ENCODE peak calls at places on chromosomes 12 and 14, in eight cellular contexts. One of them, this sample, is unnamed.
A peak's percentile ranks its signal among the peaks of the same experiment; 100 is the strongest.

GRCh38 chr12:124738636-124739467 is 124.8 kb downstream of the SCARB1 start:
- DNase-seq in pancreas: no peak
- DNase-seq in Peyer's patch: no peak
- DNase-seq in IMR-90: peak; percentile 82
- DNase-seq in naive thymus-derived CD4-positive, alpha-beta T cell: no peak
- DNase-seq in heart right ventricle: no peak
- DNase-seq in A549: no peak
- DNase-seq in right lobe of liver: no peak
- DNase-seq in this sample: no peak

GRCh38 chr14:57865066-57865449 is 834 bp downstream of the SLC35F4 start:
- DNase-seq in IMR-90: no peak
- DNase-seq in heart right ventricle: no peak
- DNase-seq in A549: no peak
- DNase-seq in pancreas: no peak
- DNase-seq in naive thymus-derived CD4-positive, alpha-beta T cell: no peak
- DNase-seq in Peyer's patch: no peak
- DNase-seq in right lobe of liver: no peak
- DNase-seq in this sample: no peak

GRCh38 chr12:128969480-128970055 is 116.3 kb downstream of the GLT1D1 start:
- DNase-seq in A549: peak; percentile 10
- DNase-seq in Peyer's patch: no peak
- DNase-seq in right lobe of liver: peak; percentile 70
- DNase-seq in IMR-90: no peak
- DNase-seq in heart right ventricle: no peak
- DNase-seq in naive thymus-derived CD4-positive, alpha-beta T cell: no peak
- DNase-seq in pancreas: peak; percentile 72
- DNase-seq in this sample: no peak

GRCh38 chr14:74356892-74357575 is 8.8 kb downstream of the VRTN start:
- DNase-seq in right lobe of liver: no peak
- DNase-seq in IMR-90: no peak
- DNase-seq in pancreas: no peak
- DNase-seq in naive thymus-derived CD4-positive, alpha-beta T cell: no peak
- DNase-seq in heart right ventricle: no peak
- DNase-seq in A549: no peak
- DNase-seq in Peyer's patch: no peak
- DNase-seq in this sample: no peak

GRCh38 chr12:76919388-76920181 is 40.8 kb upstream of the CSRP2 start:
- DNase-seq in right lobe of liver: no peak
- DNase-seq in naive thymus-derived CD4-positive, alpha-beta T cell: no peak
- DNase-seq in pancreas: no peak
- DNase-seq in IMR-90: no peak
- DNase-seq in A549: no peak
- DNase-seq in heart right ventricle: no peak
- DNase-seq in Peyer's patch: no peak
- DNase-seq in this sample: no peak

GRCh38 chr14:71117839-71118743 is 210.8 kb downstream of the PCNX1 start:
- DNase-seq in naive thymus-derived CD4-positive, alpha-beta T cell: no peak
- DNase-seq in heart right ventricle: no peak
- DNase-seq in IMR-90: peak; percentile 78
- DNase-seq in right lobe of liver: peak; percentile 60
- DNase-seq in Peyer's patch: no peak
- DNase-seq in pancreas: no peak
- DNase-seq in A549: no peak
- DNase-seq in this sample: no peak

GRCh38 chr14:27484633-27485032 is 886.8 kb upstream of the NOVA1 start:
- DNase-seq in pancreas: no peak
- DNase-seq in heart right ventricle: no peak
- DNase-seq in right lobe of liver: no peak
- DNase-seq in naive thymus-derived CD4-positive, alpha-beta T cell: no peak
- DNase-seq in IMR-90: no peak
- DNase-seq in A549: no peak
- DNase-seq in Peyer's patch: no peak
- DNase-seq in this sample: no peak

GRCh38 chr14:31068235-31068634 is 42.1 kb upstream of the STRN3 start:
- DNase-seq in A549: no peak
- DNase-seq in heart right ventricle: no peak
- DNase-seq in right lobe of liver: no peak
- DNase-seq in Peyer's patch: no peak
- DNase-seq in IMR-90: no peak
- DNase-seq in pancreas: no peak
- DNase-seq in naive thymus-derived CD4-positive, alpha-beta T cell: no peak
- DNase-seq in this sample: no peak

GRCh38 chr12:118052324-118053070 is 8.5 kb downstream of the WSB2 start:
- DNase-seq in pancreas: peak; percentile 81
- DNase-seq in IMR-90: peak; percentile 95
- DNase-seq in Peyer's patch: peak; percentile 78
- DNase-seq in naive thymus-derived CD4-positive, alpha-beta T cell: no peak
- DNase-seq in heart right ventricle: peak; percentile 62
- DNase-seq in A549: peak; percentile 98
- DNase-seq in right lobe of liver: peak; percentile 93
- DNase-seq in this sample: peak; percentile 68

GRCh38 chr12:120230326-120230973 is 29.5 kb upstream of the RPLP0 start:
- DNase-seq in pancreas: no peak
- DNase-seq in naive thymus-derived CD4-positive, alpha-beta T cell: no peak
- DNase-seq in heart right ventricle: peak; percentile 64
- DNase-seq in right lobe of liver: no peak
- DNase-seq in IMR-90: peak; percentile 98
- DNase-seq in Peyer's patch: peak; percentile 53
- DNase-seq in A549: peak; percentile 96
- DNase-seq in this sample: peak; percentile 52

GRCh38 chr12:49330631-49331359 is 6.2 kb downstream of the C1QL4 start:
- DNase-seq in pancreas: no peak
- DNase-seq in naive thymus-derived CD4-positive, alpha-beta T cell: no peak
- DNase-seq in Peyer's patch: no peak
- DNase-seq in IMR-90: no peak
- DNase-seq in right lobe of liver: peak; percentile 37
- DNase-seq in A549: no peak
- DNase-seq in heart right ventricle: no peak
- DNase-seq in this sample: no peak

GRCh38 chr12:89040146-89040964 is 311.9 kb downstream of the DUSP6 start:
- DNase-seq in Peyer's patch: no peak
- DNase-seq in pancreas: no peak
- DNase-seq in A549: no peak
- DNase-seq in right lobe of liver: no peak
- DNase-seq in IMR-90: peak; percentile 44
- DNase-seq in naive thymus-derived CD4-positive, alpha-beta T cell: peak; percentile 27
- DNase-seq in heart right ventricle: no peak
- DNase-seq in this sample: peak; percentile 46

GRCh38 chr14:45287609-45288008 is 34.6 kb upstream of the MIS18BP1 start:
- DNase-seq in pancreas: no peak
- DNase-seq in IMR-90: no peak
- DNase-seq in naive thymus-derived CD4-positive, alpha-beta T cell: no peak
- DNase-seq in A549: no peak
- DNase-seq in right lobe of liver: no peak
- DNase-seq in heart right ventricle: no peak
- DNase-seq in Peyer's patch: no peak
- DNase-seq in this sample: no peak

GRCh38 chr12:5473076-5473475 is 41.2 kb downstream of the NTF3 start:
- DNase-seq in IMR-90: peak; percentile 61
- DNase-seq in Peyer's patch: no peak
- DNase-seq in pancreas: no peak
- DNase-seq in heart right ventricle: no peak
- DNase-seq in naive thymus-derived CD4-positive, alpha-beta T cell: no peak
- DNase-seq in right lobe of liver: no peak
- DNase-seq in A549: no peak
- DNase-seq in this sample: no peak

GRCh38 chr14:87916103-87916885 is 76.7 kb downstream of the GALC start:
- DNase-seq in right lobe of liver: no peak
- DNase-seq in IMR-90: no peak
- DNase-seq in pancreas: peak; percentile 46
- DNase-seq in Peyer's patch: no peak
- DNase-seq in heart right ventricle: no peak
- DNase-seq in naive thymus-derived CD4-positive, alpha-beta T cell: no peak
- DNase-seq in A549: no peak
- DNase-seq in this sample: no peak

GRCh38 chr14:74619672-74620131 is 7.7 kb upstream of the LTBP2 start:
- DNase-seq in Peyer's patch: peak; percentile 57
- DNase-seq in A549: peak; percentile 51
- DNase-seq in heart right ventricle: peak; percentile 78
- DNase-seq in pancreas: no peak
- DNase-seq in IMR-90: peak; percentile 98
- DNase-seq in right lobe of liver: no peak
- DNase-seq in naive thymus-derived CD4-positive, alpha-beta T cell: no peak
- DNase-seq in this sample: peak; percentile 58

GRCh38 chr14:23950411-23951135 is 3.0 kb upstream of the DHRS4 start:
- DNase-seq in A549: no peak
- DNase-seq in Peyer's patch: no peak
- DNase-seq in naive thymus-derived CD4-positive, alpha-beta T cell: no peak
- DNase-seq in heart right ventricle: no peak
- DNase-seq in IMR-90: no peak
- DNase-seq in right lobe of liver: peak; percentile 60
- DNase-seq in pancreas: no peak
- DNase-seq in this sample: no peak

GRCh38 chr12:98253207-98253606 is 262.2 kb upstream of the TMPO start:
- DNase-seq in naive thymus-derived CD4-positive, alpha-beta T cell: no peak
- DNase-seq in right lobe of liver: no peak
- DNase-seq in Peyer's patch: no peak
- DNase-seq in pancreas: no peak
- DNase-seq in A549: no peak
- DNase-seq in IMR-90: no peak
- DNase-seq in heart right ventricle: no peak
- DNase-seq in this sample: no peak

GRCh38 chr14:28755198-28755794 is 11.3 kb upstream of the FOXG1 start:
- DNase-seq in pancreas: no peak
- DNase-seq in right lobe of liver: no peak
- DNase-seq in naive thymus-derived CD4-positive, alpha-beta T cell: no peak
- DNase-seq in IMR-90: no peak
- DNase-seq in heart right ventricle: no peak
- DNase-seq in A549: no peak
- DNase-seq in Peyer's patch: no peak
- DNase-seq in this sample: no peak
- H3K4me1 ChIP-seq in pancreas: no peaks in the 10 kb centered on the region
- H3K4me1 ChIP-seq in right lobe of liver: no peaks in the 10 kb centered on the region
- H3K4me1 ChIP-seq in naive thymus-derived CD4-positive, alpha-beta T cell: no peaks in the 10 kb centered on the region
- H3K4me1 ChIP-seq in IMR-90: no peaks in the 10 kb centered on the region
- H3K4me1 ChIP-seq in heart right ventricle: no peaks in the 10 kb centered on the region
- H3K4me1 ChIP-seq in A549: no peaks in the 10 kb centered on the region
- H3K4me1 ChIP-seq in Peyer's patch: no peaks in the 10 kb centered on the region
- H3K4me1 ChIP-seq in this sample: no peaks in the 10 kb centered on the region

DNA sequence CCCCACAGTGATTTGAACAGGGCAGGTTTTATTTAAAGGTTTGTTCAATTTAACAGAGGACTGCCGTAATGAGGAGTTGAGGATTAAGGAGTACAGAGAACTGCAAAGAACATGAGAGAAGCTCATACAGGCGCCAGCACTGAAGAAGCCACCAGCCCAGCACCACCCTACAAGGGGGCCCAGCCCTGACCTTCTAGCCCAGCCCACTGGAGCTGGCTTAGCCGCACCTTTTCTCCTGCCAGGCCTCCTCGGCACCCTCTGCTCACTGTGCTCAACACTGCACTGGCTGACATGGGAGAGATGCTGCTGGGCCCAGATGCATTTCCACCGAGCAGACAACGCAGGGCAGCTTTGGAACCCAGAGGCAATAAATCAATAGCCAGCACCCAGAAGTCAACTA is 36.5 kb upstream of the SFSWAP start:
- DNase-seq in right lobe of liver: no peak
- DNase-seq in A549: no peak
- DNase-seq in Peyer's patch: peak; percentile 10
- DNase-seq in heart right ventricle: no peak
- DNase-seq in naive thymus-derived CD4-positive, alpha-beta T cell: no peak
- DNase-seq in IMR-90: no peak
- DNase-seq in pancreas: no peak
- DNase-seq in this sample: no peak
- H3K4me3 ChIP-seq in right lobe of liver: no peak overlapping the region
- H3K4me3 ChIP-seq in A549: no peak overlapping the region
- H3K4me3 ChIP-seq in Peyer's patch: no peak overlapping the region
- H3K4me3 ChIP-seq in heart right ventricle: no peak overlapping the region
- H3K4me3 ChIP-seq in naive thymus-derived CD4-positive, alpha-beta T cell: no peak overlapping the region
- H3K4me3 ChIP-seq in IMR-90: no peak overlapping the region
- H3K4me3 ChIP-seq in pancreas: no peak overlapping the region
- H3K4me3 ChIP-seq in this sample: no peak overlapping the region

GRCh38 chr14:92578511-92578910 is 64.9 kb downstream of the RIN3 start:
- DNase-seq in Peyer's patch: no peak
- DNase-seq in right lobe of liver: no peak
- DNase-seq in pancreas: no peak
- DNase-seq in heart right ventricle: no peak
- DNase-seq in IMR-90: peak; percentile 72
- DNase-seq in naive thymus-derived CD4-positive, alpha-beta T cell: no peak
- DNase-seq in A549: no peak
- DNase-seq in this sample: no peak

GRCh38 chr14:92579244-92579643 is 65.7 kb downstream of the RIN3 start:
- DNase-seq in Peyer's patch: no peak
- DNase-seq in pancreas: no peak
- DNase-seq in naive thymus-derived CD4-positive, alpha-beta T cell: no peak
- DNase-seq in A549: no peak
- DNase-seq in right lobe of liver: no peak
- DNase-seq in IMR-90: peak; percentile 89
- DNase-seq in heart right ventricle: no peak
- DNase-seq in this sample: no peak

GRCh38 chr14:92582706-92583452 is 69.3 kb downstream of the RIN3 start:
- DNase-seq in pancreas: no peak
- DNase-seq in heart right ventricle: no peak
- DNase-seq in Peyer's patch: no peak
- DNase-seq in right lobe of liver: no peak
- DNase-seq in naive thymus-derived CD4-positive, alpha-beta T cell: no peak
- DNase-seq in A549: no peak
- DNase-seq in IMR-90: no peak
- DNase-seq in this sample: no peak

GRCh38 chr14:92581966-92582566 is 68.5 kb downstream of the RIN3 start:
- DNase-seq in A549: no peak
- DNase-seq in naive thymus-derived CD4-positive, alpha-beta T cell: no peak
- DNase-seq in Peyer's patch: no peak
- DNase-seq in right lobe of liver: no peak
- DNase-seq in IMR-90: no peak
- DNase-seq in heart right ventricle: no peak
- DNase-seq in pancreas: no peak
- DNase-seq in this sample: no peak

GRCh38 chr14:92581206-92581605 is 67.6 kb downstream of the RIN3 start:
- DNase-seq in right lobe of liver: no peak
- DNase-seq in Peyer's patch: no peak
- DNase-seq in heart right ventricle: no peak
- DNase-seq in IMR-90: no peak
- DNase-seq in pancreas: no peak
- DNase-seq in naive thymus-derived CD4-positive, alpha-beta T cell: no peak
- DNase-seq in A549: no peak
- DNase-seq in this sample: no peak
- H3K4me1 ChIP-seq in right lobe of liver: no peaks in the 10 kb centered on the region
- H3K4me1 ChIP-seq in Peyer's patch: peaks cover 11% of the 10 kb centered on the region
- H3K4me1 ChIP-seq in heart right ventricle: no peaks in the 10 kb centered on the region
- H3K4me1 ChIP-seq in IMR-90: peaks cover 22% of the 10 kb centered on the region
- H3K4me1 ChIP-seq in pancreas: no peaks in the 10 kb centered on the region
- H3K4me1 ChIP-seq in naive thymus-derived CD4-positive, alpha-beta T cell: peaks cover 64% of the 10 kb centered on the region
- H3K4me1 ChIP-seq in A549: no peaks in the 10 kb centered on the region
- H3K4me1 ChIP-seq in this sample: peaks cover 21% of the 10 kb centered on the region

DNA sequence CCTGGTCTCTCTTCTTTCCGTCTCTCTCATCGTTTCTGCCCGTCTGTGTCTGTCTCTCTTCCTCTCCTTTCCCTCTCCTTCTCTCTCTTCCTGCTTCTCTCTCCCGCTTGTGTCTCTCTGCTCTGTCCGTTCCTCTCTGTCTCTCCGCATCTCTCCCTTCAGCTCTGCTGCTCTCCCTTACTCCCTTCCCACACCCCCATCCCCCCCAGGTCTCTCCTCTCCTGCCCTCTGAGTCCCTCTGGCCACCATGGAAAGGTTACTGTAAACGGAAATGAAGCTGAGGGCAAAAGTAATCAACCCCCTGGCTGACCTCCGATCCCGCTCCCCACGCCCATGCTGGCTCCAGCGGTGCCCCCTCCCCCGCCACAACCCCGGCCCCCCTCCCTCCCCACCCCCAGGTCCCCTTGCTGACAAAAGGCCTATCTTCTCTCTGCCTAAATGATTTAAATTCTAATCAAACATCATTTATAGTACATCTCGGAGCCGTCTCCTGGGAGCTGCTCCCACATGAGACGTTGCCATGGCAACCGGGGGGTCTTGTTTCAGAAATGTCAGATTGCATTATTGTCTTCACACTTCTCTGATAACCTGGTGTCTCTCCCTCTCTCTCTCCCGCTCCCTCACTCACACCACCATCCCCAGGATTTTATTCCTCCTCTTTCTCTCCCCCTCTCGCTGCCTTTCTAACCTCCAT is 203.8 kb downstream of the RBM19 start:
- DNase-seq in A549: no peak
- DNase-seq in naive thymus-derived CD4-positive, alpha-beta T cell: no peak
- DNase-seq in right lobe of liver: no peak
- DNase-seq in Peyer's patch: no peak
- DNase-seq in heart right ventricle: no peak
- DNase-seq in pancreas: no peak
- DNase-seq in IMR-90: no peak
- DNase-seq in this sample: no peak
- H3K4me3 ChIP-seq in A549: no peak overlapping the region
- H3K4me3 ChIP-seq in naive thymus-derived CD4-positive, alpha-beta T cell: no peak overlapping the region
- H3K4me3 ChIP-seq in right lobe of liver: no peak overlapping the region
- H3K4me3 ChIP-seq in Peyer's patch: no peak overlapping the region
- H3K4me3 ChIP-seq in heart right ventricle: no peak overlapping the region
- H3K4me3 ChIP-seq in pancreas: no peak overlapping the region
- H3K4me3 ChIP-seq in IMR-90: no peak overlapping the region
- H3K4me3 ChIP-seq in this sample: no peak overlapping the region